ENCODE peak calls at places on chromosomes 5 and 9, in seven cellular contexts. N is left ventricle myocardium inferior, S is foreskin keratinocyte, J is mesothelial cell of epicardium, Y is cardiac fibroblast, D is WERI-Rb-1, E is RWPE1. C is an unnamed sample.

GRCh38 chr5:117095322-117095721 is 520.7 kb upstream of the SEMA6A start:
- DNase-seq in N (no peak), S (no peak), J (no peak), Y (no peak), D (no peak), E (no peak), C (no peak)

GRCh38 chr5:58198330-58198729 is 261.6 kb downstream of the PLK2 start:
- DNase-seq in N (no peak), S (no peak), J (no peak), Y (peak; percentile 12), D (no peak), E (no peak), C (no peak)

GRCh38 chr9:137429974-137430722 is 7.0 kb downstream of the NOXA1 start:
- DNase-seq in N (no peak), S (no peak), J (no peak), Y (no peak), D (peak; percentile 65), E (no peak), C (no peak)

GRCh38 chr5:35031276-35031675 is 16.5 kb downstream of the AGXT2 start:
- DNase-seq in N (no peak), S (peak; percentile 5), J (no peak), Y (peak; percentile 12), D (no peak), E (peak; percentile 18), C (no peak)

GRCh38 chr9:127090341-127090985 is 32.0 kb downstream of the ANGPTL2 start:
- DNase-seq in N (no peak), S (no peak), J (no peak), Y (no peak), D (no peak), E (no peak), C (no peak)

GRCh38 chr5:152542741-152543140 is 137.7 kb upstream of the NMUR2 start:
- DNase-seq in N (no peak), S (no peak), J (peak; percentile 61), Y (peak; percentile 0), D (no peak), E (peak; percentile 43), C (no peak)

GRCh38 chr5:177134653-177135225 is 1.2 kb downstream of the NSD1 start:
- DNase-seq in N (no peak), S (no peak), J (no peak), Y (no peak), D (no peak), E (no peak), C (no peak)

GRCh38 chr5:159928122-159928960 is 12.1 kb downstream of the ADRA1B start:
- DNase-seq in N (peak; percentile 68), S (peak; percentile 64), J (no peak), Y (peak; percentile 73), D (no peak), E (peak; percentile 94), C (no peak)

GRCh38 chr5:73678322-73678740 is 52.3 kb downstream of the ARHGEF28 start:
- DNase-seq in N (no peak), S (no peak), J (no peak), Y (no peak), D (no peak), E (no peak), C (no peak)

GRCh38 chr9:6782981-6783380 is 25.2 kb downstream of the KDM4C start:
- DNase-seq in N (no peak), S (no peak), J (no peak), Y (no peak), D (peak; percentile 32), E (no peak), C (no peak)

GRCh38 chr5:133408322-133408721 is 204.0 kb downstream of the FSTL4 start:
- DNase-seq in N (no peak), S (no peak), J (no peak), Y (no peak), D (no peak), E (no peak), C (no peak)

GRCh38 chr5:172133359-172134029 is 54.5 kb downstream of the STK10 start:
- DNase-seq in N (no peak), S (peak; percentile 81), J (no peak), Y (peak; percentile 90), D (no peak), E (peak; percentile 90), C (no peak)

GRCh38 chr5:115457985-115458384 is 86.6 kb downstream of the FEM1C start:
- DNase-seq in N (no peak), S (no peak), J (no peak), Y (peak; percentile 82), D (no peak), E (no peak), C (no peak)

GRCh38 chr5:149301049-149301743 is 29.5 kb downstream of the AFAP1L1 start:
- DNase-seq in N (no peak), S (no peak), J (no peak), Y (no peak), D (no peak), E (no peak), C (no peak)

GRCh38 chr5:124783285-124783684 is 36.8 kb upstream of the ZNF608 start:
- DNase-seq in N (no peak), S (no peak), J (no peak), Y (no peak), D (no peak), E (no peak), C (no peak)

GRCh38 chr9:120713257-120714087 is 798 bp downstream of the MEGF9 start:
- DNase-seq in N (peak; percentile 29), S (no peak), J (peak; percentile 53), Y (no peak), D (peak; percentile 23), E (peak; percentile 50), C (no peak)

GRCh38 chr9:109101810-109102209 is 17.9 kb downstream of the TMEM245 start:
- DNase-seq in N (no peak), S (peak; percentile 69), J (no peak), Y (peak; percentile 79), D (no peak), E (peak; percentile 82), C (peak; percentile 94)

DNA sequence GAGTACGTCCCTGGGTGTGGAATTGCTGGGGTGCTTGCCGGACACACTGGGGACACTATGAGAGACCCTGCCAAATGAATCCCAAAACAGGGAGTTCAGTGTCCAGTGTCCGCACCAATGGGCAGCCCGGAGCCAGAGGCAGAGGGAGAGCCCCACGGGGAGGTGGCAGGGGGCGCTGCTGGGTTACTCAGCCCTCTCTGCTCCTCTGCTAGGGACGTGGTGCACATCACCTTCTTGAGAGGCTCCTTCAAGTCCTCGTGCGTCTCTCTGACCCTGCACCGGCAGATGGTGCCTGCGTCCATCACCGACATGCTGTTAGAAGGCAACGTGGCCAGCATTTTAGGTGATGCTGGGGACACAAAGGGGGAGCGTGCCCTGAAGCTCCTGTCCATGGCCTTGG is 20.8 kb downstream of the STKLD1 start:
- DNase-seq in N (no peak), S (no peak), J (no peak), Y (peak; percentile 32), D (peak; percentile 78), E (no peak), C (no peak)
- TF ChIP-seq CTCF in N (no peak), S (peak; percentile 32), J (no peak), Y (peak; percentile 33), D (peak; percentile 89), E (no peak), C (peak; percentile 16)

DNA sequence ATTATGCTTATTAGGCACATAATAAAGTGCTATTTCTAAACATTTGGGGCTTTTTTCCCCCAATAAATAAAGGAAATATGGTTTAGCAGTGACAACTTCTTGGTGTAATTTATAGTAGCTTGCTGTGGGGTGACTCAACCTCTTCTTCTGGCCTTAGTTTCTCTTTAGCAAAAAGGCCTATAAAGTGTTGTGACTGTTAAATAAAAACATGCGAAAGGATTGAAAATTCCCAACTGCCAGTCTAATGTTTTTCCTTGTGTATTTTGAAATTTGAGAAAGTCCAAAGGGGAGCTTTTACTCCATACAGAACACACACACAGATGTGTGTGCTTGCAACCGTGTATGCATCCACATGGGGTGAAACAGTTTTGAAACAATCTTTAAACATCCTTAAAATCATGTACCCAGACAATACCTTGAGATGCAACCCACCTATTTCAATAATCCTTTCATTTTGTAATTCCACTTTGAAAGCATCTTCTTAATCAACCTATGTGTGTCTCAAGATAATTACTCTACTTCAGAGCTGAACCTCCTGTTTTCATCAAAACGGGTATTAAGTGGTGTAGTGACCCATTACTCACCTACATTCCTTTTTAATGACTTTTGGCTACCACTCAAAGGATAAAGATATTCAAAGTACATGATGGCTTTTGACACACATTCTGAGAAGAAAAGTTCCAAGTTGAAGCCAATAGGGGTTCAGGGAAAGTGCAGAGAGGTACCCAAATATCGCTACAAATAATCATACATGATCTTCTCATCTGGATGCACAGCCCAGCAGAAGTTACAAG is 123.8 kb downstream of the DROSHA start:
- DNase-seq in N (no peak), S (peak; percentile 47), J (no peak), Y (no peak), D (no peak), E (peak; percentile 62), C (no peak)
- TF ChIP-seq CTCF in N (no peak), S (no peak), J (no peak), Y (no peak), D (no peak), E (no peak), C (no peak)

GRCh38 chr9:91423785-91424402 is at the start of gene NFIL3:
- DNase-seq in N (peak; percentile 84), S (no peak), J (peak; percentile 80), Y (peak; percentile 91), D (peak; percentile 78), E (peak; percentile 93), C (peak; percentile 22)

GRCh38 chr9:91421987-91422765 is 1.5 kb downstream of the NFIL3 start:
- DNase-seq in N (no peak), S (no peak), J (no peak), Y (peak; percentile 55), D (no peak), E (peak; percentile 23), C (no peak)

GRCh38 chr9:91421022-91421765 is 2.4 kb downstream of the NFIL3 start:
- DNase-seq in N (peak; percentile 46), S (no peak), J (peak; percentile 68), Y (peak; percentile 70), D (peak; percentile 76), E (peak; percentile 51), C (no peak)

GRCh38 chr9:91424403-91425176 is 958 bp upstream of the NFIL3 start:
- DNase-seq in N (peak; percentile 85), S (no peak), J (no peak), Y (peak; percentile 94), D (peak; percentile 60), E (peak; percentile 75), C (no peak)

GRCh38 chr9:91422832-91423711 is 560 bp downstream of the NFIL3 start:
- DNase-seq in N (peak; percentile 56), S (no peak), J (peak; percentile 72), Y (peak; percentile 93), D (peak; percentile 66), E (peak; percentile 84), C (peak; percentile 52)
- TF ChIP-seq CTCF in N (peak; percentile 48), S (peak; percentile 37), J (no peak), Y (peak; percentile 40), D (peak; percentile 40), E (peak; percentile 54), C (peak; percentile 31)

GRCh38 chr5:53825926-53826325 is 265.5 kb downstream of the NDUFS4 start:
- DNase-seq in N (no peak), S (no peak), J (no peak), Y (no peak), D (no peak), E (no peak), C (no peak)

GRCh38 chr5:53827072-53827471 is 266.6 kb downstream of the NDUFS4 start:
- DNase-seq in N (no peak), S (no peak), J (no peak), Y (no peak), D (no peak), E (no peak), C (no peak)

GRCh38 chr5:53826503-53826902 is 266.1 kb downstream of the NDUFS4 start:
- DNase-seq in N (no peak), S (no peak), J (no peak), Y (no peak), D (no peak), E (no peak), C (no peak)

GRCh38 chr5:53820802-53821171 is 260.3 kb downstream of the NDUFS4 start:
- DNase-seq in N (no peak), S (no peak), J (no peak), Y (no peak), D (no peak), E (no peak), C (no peak)

GRCh38 chr5:53825016-53825415 is 264.6 kb downstream of the NDUFS4 start:
- DNase-seq in N (no peak), S (no peak), J (no peak), Y (no peak), D (no peak), E (no peak), C (no peak)
- TF ChIP-seq CTCF in N (no peak), S (no peak), J (no peak), Y (no peak), D (no peak), E (no peak), C (no peak)

C was measured in LNCaP clone FGC.